ENCODE peak calls at places on chromosomes 5 and 9, in five cellular contexts. One of them, this sample, is unnamed.
A peak's percentile ranks its signal among the peaks of the same experiment; 100 is the strongest.

GRCh38 chr5:67773439-67773988 is 442.0 kb upstream of the PIK3R1 start:
- DNase-seq in GM04504: no peak
- DNase-seq in stimulated activated CD4-positive, alpha-beta T cell treated with anti-CD3 and anti-CD28 coated beads, Interleukin-12 subunit alpha, Interleukin-12 subunit beta, amount 100 ng/mL, for 4 hours: no peak
- DNase-seq in WTC11: no peak
- DNase-seq in NCI-H146: peak; percentile 74
- DNase-seq in this sample: peak; percentile 51

GRCh38 chr5:156411-157072 is 34.8 kb upstream of the LRRC14B start:
- DNase-seq in GM04504: no peak
- DNase-seq in stimulated activated CD4-positive, alpha-beta T cell treated with anti-CD3 and anti-CD28 coated beads, Interleukin-12 subunit alpha, Interleukin-12 subunit beta, amount 100 ng/mL, for 4 hours: no peak
- DNase-seq in WTC11: no peak
- DNase-seq in NCI-H146: no peak
- DNase-seq in this sample: no peak

GRCh38 chr5:180084638-180085561 is 13.3 kb upstream of the RNF130 start:
- DNase-seq in GM04504: no peak
- DNase-seq in stimulated activated CD4-positive, alpha-beta T cell treated with anti-CD3 and anti-CD28 coated beads, Interleukin-12 subunit alpha, Interleukin-12 subunit beta, amount 100 ng/mL, for 4 hours: no peak
- DNase-seq in WTC11: no peak
- DNase-seq in NCI-H146: no peak
- DNase-seq in this sample: peak; percentile 74

GRCh38 chr9:114282104-114282485 is 40.8 kb upstream of the ORM1 start:
- DNase-seq in GM04504: no peak
- DNase-seq in stimulated activated CD4-positive, alpha-beta T cell treated with anti-CD3 and anti-CD28 coated beads, Interleukin-12 subunit alpha, Interleukin-12 subunit beta, amount 100 ng/mL, for 4 hours: no peak
- DNase-seq in WTC11: peak; percentile 6
- DNase-seq in NCI-H146: no peak
- DNase-seq in this sample: no peak

GRCh38 chr5:142685418-142686209 is at the start of gene FGF1:
- DNase-seq in GM04504: no peak
- DNase-seq in stimulated activated CD4-positive, alpha-beta T cell treated with anti-CD3 and anti-CD28 coated beads, Interleukin-12 subunit alpha, Interleukin-12 subunit beta, amount 100 ng/mL, for 4 hours: no peak
- DNase-seq in WTC11: no peak
- DNase-seq in NCI-H146: no peak
- DNase-seq in this sample: no peak

GRCh38 chr5:22734907-22735306 is 118.2 kb downstream of the CDH12 start:
- DNase-seq in GM04504: no peak
- DNase-seq in stimulated activated CD4-positive, alpha-beta T cell treated with anti-CD3 and anti-CD28 coated beads, Interleukin-12 subunit alpha, Interleukin-12 subunit beta, amount 100 ng/mL, for 4 hours: no peak
- DNase-seq in WTC11: no peak
- DNase-seq in NCI-H146: no peak
- DNase-seq in this sample: no peak

GRCh38 chr5:32709789-32710334 is 1.3 kb upstream of the NPR3 start:
- DNase-seq in GM04504: peak; percentile 65
- DNase-seq in stimulated activated CD4-positive, alpha-beta T cell treated with anti-CD3 and anti-CD28 coated beads, Interleukin-12 subunit alpha, Interleukin-12 subunit beta, amount 100 ng/mL, for 4 hours: peak; percentile 31
- DNase-seq in WTC11: peak; percentile 78
- DNase-seq in NCI-H146: no peak
- DNase-seq in this sample: peak; percentile 88

GRCh38 chr5:110053824-110054223 is 364.1 kb downstream of the MAN2A1 start:
- DNase-seq in GM04504: no peak
- DNase-seq in stimulated activated CD4-positive, alpha-beta T cell treated with anti-CD3 and anti-CD28 coated beads, Interleukin-12 subunit alpha, Interleukin-12 subunit beta, amount 100 ng/mL, for 4 hours: no peak
- DNase-seq in WTC11: no peak
- DNase-seq in NCI-H146: no peak
- DNase-seq in this sample: no peak

GRCh38 chr5:107090471-107090870 is 580.3 kb downstream of the EFNA5 start:
- DNase-seq in GM04504: no peak
- DNase-seq in stimulated activated CD4-positive, alpha-beta T cell treated with anti-CD3 and anti-CD28 coated beads, Interleukin-12 subunit alpha, Interleukin-12 subunit beta, amount 100 ng/mL, for 4 hours: no peak
- DNase-seq in WTC11: no peak
- DNase-seq in NCI-H146: peak; percentile 29
- DNase-seq in this sample: no peak

GRCh38 chr5:72531496-72532190 is 24.4 kb upstream of the ZNF366 start:
- DNase-seq in GM04504: peak; percentile 47
- DNase-seq in stimulated activated CD4-positive, alpha-beta T cell treated with anti-CD3 and anti-CD28 coated beads, Interleukin-12 subunit alpha, Interleukin-12 subunit beta, amount 100 ng/mL, for 4 hours: no peak
- DNase-seq in WTC11: no peak
- DNase-seq in NCI-H146: no peak
- DNase-seq in this sample: no peak

GRCh38 chr5:17216974-17217325 is 481 bp upstream of the BASP1 start:
- DNase-seq in GM04504: no peak
- DNase-seq in stimulated activated CD4-positive, alpha-beta T cell treated with anti-CD3 and anti-CD28 coated beads, Interleukin-12 subunit alpha, Interleukin-12 subunit beta, amount 100 ng/mL, for 4 hours: peak; percentile 0
- DNase-seq in WTC11: peak; percentile 66
- DNase-seq in NCI-H146: peak; percentile 72
- DNase-seq in this sample: peak; percentile 96

This sample was measured in NCI-H748 treated with DMSO at 0.1 percent for 48 hours.